ENCODE peak calls at places on chromosome 5, in eight cellular contexts. Y is CD4-positive, alpha-beta T cell; J is HL-60; V is AG04449; R is AG09319; G is fibroblast of lung; N is WTC11; K is MCF 10A. Q is an unnamed sample.

GRCh38 chr5:24268482-24269056 is 376.2 kb downstream of the CDH10 start:
- DNase-seq in Y (no peak), J (no peak), V (no peak), R (no peak), G (no peak), N (no peak), K (no peak), Q (no peak)

GRCh38 chr5:172904643-172905345 is 54.4 kb upstream of the RPL26L1 start:
- DNase-seq in Y (no peak), J (peak), V (peak), R (no peak), G (peak), N (no peak), K (peak), Q (no peak)

GRCh38 chr5:172777381-172778222 is 6.6 kb upstream of the DUSP1 start:
- DNase-seq in Y (peak), J (peak), V (no peak), R (peak), G (peak), N (no peak), K (peak), Q (no peak)

GRCh38 chr5:19713740-19714139 is 274.3 kb downstream of the CDH18 start:
- DNase-seq in Y (no peak), J (no peak), V (no peak), R (no peak), G (no peak), N (no peak), K (peak), Q (no peak)

GRCh38 chr5:20286512-20286911 is 298.5 kb upstream of the CDH18 start:
- DNase-seq in Y (no peak), J (no peak), V (no peak), R (no peak), G (peak), N (no peak), K (peak), Q (no peak)

GRCh38 chr5:91225848-91226686 is 157.1 kb downstream of the ARRDC3 start:
- DNase-seq in Y (peak), J (no peak), V (no peak), R (no peak), G (no peak), N (peak), K (peak), Q (peak)

GRCh38 chr5:168327019-168327421 is 35.6 kb downstream of the WWC1 start:
- DNase-seq in Y (no peak), J (no peak), V (no peak), R (no peak), G (no peak), N (no peak), K (peak), Q (no peak)

GRCh38 chr5:36442796-36443195 is 141.1 kb upstream of the RANBP3L start:
- DNase-seq in Y (no peak), J (no peak), V (no peak), R (no peak), G (peak), N (no peak), K (peak), Q (no peak)

GRCh38 chr5:142551242-142552067 is 134.4 kb downstream of the FGF1 start:
- DNase-seq in Y (no peak), J (no peak), V (no peak), R (no peak), G (no peak), N (peak), K (no peak), Q (peak)

GRCh38 chr5:141838326-141839014 is 39.7 kb downstream of the PCDH1 start:
- DNase-seq in Y (no peak), J (no peak), V (no peak), R (no peak), G (no peak), N (peak), K (no peak), Q (no peak)

GRCh38 chr5:58074717-58075116 is 385.2 kb downstream of the PLK2 start:
- DNase-seq in Y (no peak), J (no peak), V (no peak), R (no peak), G (no peak), N (no peak), K (no peak), Q (no peak)

GRCh38 chr5:160008877-160009590 is at the start of gene TTC1:
- DNase-seq in Y (peak), J (peak), V (peak), R (peak), G (peak), N (peak), K (peak), Q (peak)

GRCh38 chr5:54639621-54640020 is 122.1 kb downstream of the SNX18 start:
- DNase-seq in Y (no peak), J (no peak), V (no peak), R (no peak), G (no peak), N (no peak), K (no peak), Q (no peak)

GRCh38 chr5:28548856-28549255 is 1510.5 kb upstream of the CDH9 start:
- DNase-seq in Y (no peak), J (no peak), V (no peak), R (no peak), G (no peak), N (no peak), K (no peak), Q (no peak)

GRCh38 chr5:169354921-169355320 is 54.0 kb upstream of the SLIT3 start:
- DNase-seq in Y (no peak), J (no peak), V (no peak), R (no peak), G (no peak), N (no peak), K (no peak), Q (no peak)

GRCh38 chr5:176810084-176810597 is at the start of gene UNC5A:
- DNase-seq in Y (peak), J (no peak), V (no peak), R (no peak), G (peak), N (peak), K (peak), Q (peak)

GRCh38 chr5:9401786-9402472 is 143.9 kb downstream of the SEMA5A start:
- DNase-seq in Y (no peak), J (peak), V (no peak), R (no peak), G (peak), N (no peak), K (peak), Q (no peak)

GRCh38 chr5:15566306-15566705 is 66.3 kb downstream of the FBXL7 start:
- DNase-seq in Y (no peak), J (no peak), V (no peak), R (no peak), G (no peak), N (no peak), K (no peak), Q (no peak)

GRCh38 chr5:61301820-61302563 is 30.1 kb upstream of the ZSWIM6 start:
- DNase-seq in Y (no peak), J (no peak), V (peak), R (peak), G (peak), N (no peak), K (peak), Q (no peak)

GRCh38 chr5:51391175-51391574 is 7.9 kb downstream of the ISL1 start:
- DNase-seq in Y (no peak), J (no peak), V (no peak), R (no peak), G (no peak), N (no peak), K (no peak), Q (no peak)
- TF ChIP-seq CTCF in Y (no peak), J (no peak), V (no peak), R (no peak), G (no peak), N (no peak), K (no peak), Q (no peak)

GRCh38 chr5:72407078-72407477 is 86.9 kb downstream of the PTCD2 start:
- DNase-seq in Y (no peak), J (no peak), V (no peak), R (no peak), G (no peak), N (no peak), K (no peak), Q (no peak)

GRCh38 chr5:72400950-72401349 is 80.8 kb downstream of the PTCD2 start:
- DNase-seq in Y (no peak), J (no peak), V (no peak), R (no peak), G (no peak), N (no peak), K (no peak), Q (no peak)

GRCh38 chr5:72402381-72402890 is 82.3 kb downstream of the PTCD2 start:
- DNase-seq in Y (no peak), J (no peak), V (no peak), R (peak), G (peak), N (no peak), K (peak), Q (no peak)

GRCh38 chr5:72407541-72407940 is 87.4 kb downstream of the PTCD2 start:
- DNase-seq in Y (no peak), J (no peak), V (no peak), R (no peak), G (peak), N (no peak), K (peak), Q (no peak)

GRCh38 chr5:72402959-72403628 is 82.9 kb downstream of the PTCD2 start:
- DNase-seq in Y (no peak), J (no peak), V (no peak), R (no peak), G (peak), N (peak), K (no peak), Q (no peak)
- TF ChIP-seq CTCF in Y (no peak), J (no peak), V (peak), R (peak), G (peak), N (peak), K (peak), Q (peak)

GRCh38 chr5:4580772-4581171 is 559.4 kb upstream of the ADAMTS16 start:
- DNase-seq in Y (no peak), J (no peak), V (no peak), R (no peak), G (no peak), N (no peak), K (no peak), Q (no peak)

GRCh38 chr5:4581289-4581688 is 558.8 kb upstream of the ADAMTS16 start:
- DNase-seq in Y (no peak), J (no peak), V (no peak), R (no peak), G (no peak), N (no peak), K (no peak), Q (no peak)

GRCh38 chr5:4575608-4576007 is 564.5 kb upstream of the ADAMTS16 start:
- DNase-seq in Y (no peak), J (no peak), V (no peak), R (no peak), G (no peak), N (no peak), K (no peak), Q (no peak)

GRCh38 chr5:4576161-4576748 is 563.9 kb upstream of the ADAMTS16 start:
- DNase-seq in Y (no peak), J (no peak), V (peak), R (no peak), G (no peak), N (no peak), K (peak), Q (no peak)

GRCh38 chr5:4579679-4580078 is 560.5 kb upstream of the ADAMTS16 start:
- DNase-seq in Y (no peak), J (no peak), V (no peak), R (no peak), G (no peak), N (no peak), K (no peak), Q (no peak)
- TF ChIP-seq CTCF in Y (no peak), J (no peak), V (no peak), R (no peak), G (no peak), N (no peak), K (no peak), Q (no peak)

DNA sequence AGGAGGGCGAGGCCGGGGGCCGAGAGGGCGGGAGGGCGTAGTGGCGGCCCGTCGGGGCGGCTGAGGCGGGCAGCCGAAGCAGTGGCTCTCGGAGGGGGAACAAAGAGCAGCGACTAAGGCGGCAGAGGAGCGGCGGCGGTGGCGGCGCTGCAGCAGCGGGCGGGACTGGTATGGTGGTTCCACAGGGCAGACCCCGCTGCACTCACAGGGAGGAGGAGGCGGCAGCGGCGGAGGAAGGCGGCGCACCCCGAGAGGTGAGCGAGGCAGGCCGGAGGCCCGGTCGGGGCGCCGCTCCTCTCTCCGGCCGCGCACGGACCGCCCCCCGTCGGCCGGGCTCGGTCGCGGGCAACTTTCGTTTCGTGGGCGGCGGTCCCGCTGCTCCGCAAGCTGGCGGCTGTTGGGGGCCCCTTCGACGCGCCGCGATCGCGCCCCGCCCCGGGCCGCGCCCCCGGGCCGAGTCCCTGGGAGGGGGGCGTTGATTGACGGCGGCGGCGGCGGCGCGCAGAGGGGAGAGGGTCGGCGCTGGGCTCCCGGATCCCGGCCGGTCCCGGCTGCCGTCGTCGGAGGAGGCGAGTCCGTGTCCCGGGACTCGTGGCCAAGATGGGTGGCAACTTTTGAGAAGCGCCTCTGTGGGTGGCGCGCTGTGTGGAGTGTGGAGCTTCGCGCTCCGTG is 467 bp downstream of the CNOT6 start:
- DNase-seq in Y (peak), J (no peak), V (no peak), R (no peak), G (peak), N (peak), K (peak), Q (peak)
- TF ChIP-seq CTCF in Y (no peak), J (no peak), V (no peak), R (no peak), G (no peak), N (no peak), K (no peak), Q (no peak)

GRCh38 chr5:158589939-158590338 is 509.8 kb downstream of the EBF1 start:
- DNase-seq in Y (no peak), J (no peak), V (no peak), R (no peak), G (peak), N (no peak), K (no peak), Q (no peak)

GRCh38 chr5:158599132-158599531 is 500.6 kb downstream of the EBF1 start:
- DNase-seq in Y (no peak), J (no peak), V (no peak), R (peak), G (peak), N (no peak), K (no peak), Q (no peak)

GRCh38 chr5:158593925-158594324 is 505.8 kb downstream of the EBF1 start:
- DNase-seq in Y (no peak), J (no peak), V (no peak), R (no peak), G (no peak), N (no peak), K (no peak), Q (no peak)

GRCh38 chr5:158590936-158591863 is 508.5 kb downstream of the EBF1 start:
- DNase-seq in Y (no peak), J (no peak), V (no peak), R (peak), G (peak), N (peak), K (peak), Q (peak)

DNA sequence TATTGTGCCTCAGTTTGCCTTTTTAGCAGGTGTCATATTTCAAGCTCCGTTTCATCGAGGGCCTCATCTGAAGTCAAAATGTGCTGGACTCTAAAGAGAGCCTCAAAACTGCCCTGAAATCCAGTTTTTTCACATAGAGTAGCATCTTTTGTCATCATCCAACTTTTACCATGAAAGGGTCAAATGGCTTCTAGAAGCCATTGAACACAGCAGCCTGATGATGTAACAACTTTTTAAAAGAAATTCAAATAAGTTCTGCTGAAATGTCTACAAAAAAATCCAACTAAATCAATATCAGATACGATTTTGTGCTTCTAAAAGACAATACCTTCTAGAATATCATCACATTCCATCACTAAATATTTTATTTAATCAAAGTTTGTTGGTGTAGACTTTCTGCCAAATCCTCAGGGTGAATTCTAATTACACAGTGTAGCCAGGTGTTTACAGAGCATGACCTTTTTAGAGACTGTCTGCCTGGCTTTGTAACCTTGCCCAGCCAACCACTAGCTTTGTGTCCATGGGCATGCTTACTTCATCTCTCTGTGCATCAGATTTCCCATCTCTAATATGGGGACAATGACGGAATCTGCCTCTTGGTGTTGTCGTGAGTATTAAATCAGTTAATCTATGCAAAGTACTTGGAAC is 505.0 kb downstream of the EBF1 start:
- DNase-seq in Y (no peak), J (no peak), V (no peak), R (no peak), G (no peak), N (no peak), K (no peak), Q (no peak)
- TF ChIP-seq CTCF in Y (no peak), J (no peak), V (no peak), R (no peak), G (no peak), N (no peak), K (no peak), Q (no peak)

GRCh38 chr5:33167541-33167940 is 273.2 kb upstream of the TARS1 start:
- DNase-seq in Y (no peak), J (no peak), V (peak), R (no peak), G (no peak), N (no peak), K (no peak), Q (no peak)

GRCh38 chr5:33170414-33170813 is 270.4 kb upstream of the TARS1 start:
- DNase-seq in Y (no peak), J (no peak), V (no peak), R (no peak), G (peak), N (no peak), K (no peak), Q (no peak)

GRCh38 chr5:33166971-33167370 is 273.8 kb upstream of the TARS1 start:
- DNase-seq in Y (no peak), J (no peak), V (no peak), R (no peak), G (no peak), N (no peak), K (no peak), Q (no peak)

GRCh38 chr5:33162057-33162456 is 278.7 kb upstream of the TARS1 start:
- DNase-seq in Y (no peak), J (no peak), V (no peak), R (no peak), G (no peak), N (no peak), K (no peak), Q (no peak)

DNA sequence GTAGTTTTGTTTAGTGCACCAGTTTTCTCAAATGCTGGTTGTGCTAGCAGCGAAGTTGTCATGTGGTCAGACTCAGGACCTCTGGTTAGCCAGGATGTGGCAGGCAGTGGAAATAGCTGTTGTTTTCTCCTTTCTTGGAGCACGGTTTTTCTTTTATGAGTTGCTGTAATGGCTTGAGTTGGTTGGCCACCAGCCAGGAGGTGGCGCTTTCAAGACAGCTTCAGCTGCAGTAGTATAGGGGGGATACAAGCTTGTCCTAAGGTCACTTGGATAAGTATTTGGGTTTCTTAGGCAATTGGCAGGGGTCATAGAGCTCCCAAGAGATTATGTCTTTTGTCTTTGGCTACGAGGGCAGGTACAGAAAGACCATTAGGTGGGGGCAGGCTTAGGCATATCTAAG is 274.2 kb upstream of the TARS1 start:
- DNase-seq in Y (no peak), J (no peak), V (no peak), R (no peak), G (no peak), N (peak), K (no peak), Q (no peak)
- TF ChIP-seq CTCF in Y (no peak), J (no peak), V (no peak), R (no peak), G (no peak), N (peak), K (no peak), Q (no peak)

GRCh38 chr5:132176987-132177386 is 50.7 kb downstream of the P4HA2 start:
- DNase-seq in Y (no peak), J (peak), V (no peak), R (no peak), G (peak), N (no peak), K (peak), Q (no peak)
- TF ChIP-seq CTCF in Y (no peak), J (peak), V (no peak), R (peak), G (peak), N (no peak), K (peak), Q (no peak)

DNA sequence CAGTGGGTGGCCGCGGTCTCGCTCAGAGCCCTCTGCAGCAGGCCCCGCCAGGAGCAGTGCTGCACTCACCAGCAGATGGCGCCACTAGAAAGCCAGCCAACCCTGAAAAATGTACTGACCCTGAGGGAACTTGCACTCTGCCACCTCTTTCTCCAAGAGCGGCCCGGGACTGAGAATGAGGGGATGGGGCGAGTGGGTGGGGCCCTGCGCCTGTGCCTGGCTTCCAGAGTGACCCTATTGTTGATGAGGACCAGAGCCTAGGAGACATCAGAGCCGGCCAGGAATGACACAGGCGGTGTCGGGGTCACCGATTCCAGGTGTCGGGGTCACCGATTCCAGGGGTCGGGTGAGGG is 2.9 kb upstream of the IL17B start:
- DNase-seq in Y (peak), J (peak), V (no peak), R (no peak), G (peak), N (peak), K (peak), Q (peak)
- TF ChIP-seq CTCF in Y (peak), J (peak), V (peak), R (peak), G (peak), N (peak), K (peak), Q (peak)

Q was measured in endothelial cell.